ENCODE peak calls at places on chromosomes 11 and 22, in five cellular contexts. G, T, A, P and Y are unnamed samples.

GRCh38 chr11:73266644-73267015 is 5.5 kb upstream of the P2RY6 start:
- DNase-seq in T (no peak), G (no peak), P (no peak), A (no peak), Y (no peak)

GRCh38 chr11:12200359-12201015 is 90.1 kb downstream of the MICAL2 start:
- DNase-seq in G (no peak), T (peak; percentile 61), P (no peak), A (peak; percentile 97), Y (peak; percentile 44)

GRCh38 chr11:9565822-9566560 is 7.5 kb upstream of the WEE1 start:
- DNase-seq in P (peak; percentile 75), T (no peak), G (no peak), A (peak; percentile 100), Y (no peak)

GRCh38 chr11:64088159-64089026 is 52.7 kb downstream of the FLRT1 start:
- DNase-seq in G (no peak), A (peak; percentile 22), T (no peak), P (peak; percentile 34), Y (no peak)

GRCh38 chr22:36015806-36016519 is 12.7 kb downstream of the RBFOX2 start:
- DNase-seq in P (no peak), G (no peak), A (no peak), T (no peak), Y (no peak)

GRCh38 chr11:606245-606644 is 9.5 kb downstream of the IRF7 start:
- DNase-seq in T (peak; percentile 88), A (peak; percentile 40), P (no peak), G (no peak), Y (peak; percentile 77)

GRCh38 chr11:9615031-9615451 is 41.6 kb downstream of the WEE1 start:
- DNase-seq in T (peak; percentile 5), A (no peak), P (no peak), G (no peak), Y (no peak)

GRCh38 chr22:37818397-37819099 is 4.6 kb upstream of the GALR3 start:
- DNase-seq in T (peak; percentile 89), P (no peak), G (peak; percentile 27), A (peak; percentile 33), Y (peak; percentile 60)

GRCh38 chr11:115990004-115990447 is 485.8 kb upstream of the CADM1 start:
- DNase-seq in G (peak; percentile 49), T (peak; percentile 71), A (no peak), P (no peak), Y (no peak)

GRCh38 chr11:101390539-101390938 is 193.3 kb downstream of the TRPC6 start:
- DNase-seq in G (no peak), T (no peak), P (no peak), A (peak; percentile 26), Y (no peak)

GRCh38 chr22:44100411-44100810 is 76.3 kb downstream of the PARVB start:
- DNase-seq in P (no peak), A (no peak), T (no peak), G (no peak), Y (no peak)

GRCh38 chr11:93743316-93743715 is 1.8 kb downstream of the C11orf54 start:
- DNase-seq in P (no peak), A (no peak), G (no peak), T (no peak), Y (no peak)

GRCh38 chr11:67266424-67267187 is at the start of gene GRK2:
- DNase-seq in T (peak; percentile 82), A (peak; percentile 50), G (no peak), P (peak; percentile 43), Y (no peak)

GRCh38 chr11:67230406-67230805 is 35.9 kb upstream of the GRK2 start:
- DNase-seq in P (no peak), G (no peak), A (no peak), T (no peak), Y (no peak)

GRCh38 chr11:78943841-78944240 is 369.2 kb upstream of the NARS2 start:
- DNase-seq in T (no peak), P (no peak), A (no peak), G (no peak), Y (no peak)

GRCh38 chr11:123409456-123409801 is 20.6 kb upstream of the GRAMD1B start:
- DNase-seq in T (no peak), P (no peak), G (no peak), A (no peak), Y (no peak)

GRCh38 chr11:78889698-78890097 is 315.0 kb upstream of the NARS2 start:
- DNase-seq in T (no peak), G (no peak), P (no peak), A (no peak), Y (no peak)

GRCh38 chr22:20663941-20664593 is 109.8 kb upstream of the SERPIND1 start:
- DNase-seq in A (no peak), G (no peak), T (no peak), P (no peak), Y (no peak)

GRCh38 chr11:14904745-14905103 is 12.7 kb upstream of the CYP2R1 start:
- DNase-seq in A (peak; percentile 53), P (no peak), T (peak; percentile 93), G (peak; percentile 62), Y (peak; percentile 87)

GRCh38 chr11:126584028-126584427 is 228.5 kb downstream of the ST3GAL4 start:
- DNase-seq in T (no peak), P (no peak), G (no peak), A (no peak), Y (no peak)

GRCh38 chr11:84408946-84409411 is 1122.8 kb upstream of the CCDC90B start:
- DNase-seq in G (no peak), T (no peak), A (no peak), P (peak; percentile 6), Y (no peak)

GRCh38 chr22:20446383-20446970 is 8.9 kb upstream of the SCARF2 start:
- DNase-seq in P (no peak), G (no peak), T (no peak), A (no peak), Y (peak; percentile 7)

GRCh38 chr11:58727415-58727797 is 4.3 kb downstream of the GLYAT start:
- DNase-seq in P (no peak), T (no peak), G (no peak), A (no peak), Y (no peak)

GRCh38 chr22:22593964-22594656 is 35.0 kb upstream of the PRAME start:
- DNase-seq in T (no peak), A (peak; percentile 41), P (peak; percentile 8), G (no peak), Y (no peak)

GRCh38 chr22:42892571-42893316 is 35.7 kb upstream of the ARFGAP3 start:
- DNase-seq in A (no peak), T (no peak), G (peak; percentile 30), P (no peak), Y (no peak)

GRCh38 chr11:83537131-83537610 is 251.0 kb upstream of the CCDC90B start:
- DNase-seq in T (no peak), P (no peak), G (no peak), A (no peak), Y (no peak)

GRCh38 chr11:126086248-126086647 is 23.6 kb upstream of the CDON start:
- DNase-seq in A (no peak), T (no peak), G (no peak), P (no peak), Y (no peak)

GRCh38 chr22:45948081-45948648 is 28.8 kb downstream of the WNT7B start:
- DNase-seq in T (no peak), P (no peak), A (no peak), G (no peak), Y (no peak)

GRCh38 chr11:28009383-28009782 is 98.6 kb downstream of the KIF18A start:
- DNase-seq in A (peak; percentile 62), P (no peak), T (no peak), G (no peak), Y (no peak)

GRCh38 chr11:14902650-14903350 is 10.8 kb upstream of the CYP2R1 start:
- DNase-seq in G (no peak), T (no peak), P (no peak), A (peak; percentile 73), Y (no peak)

GRCh38 chr22:32971252-32971651 is 86.9 kb downstream of the SYN3 start:
- DNase-seq in G (no peak), P (no peak), T (no peak), A (no peak), Y (no peak)